ENCODE peak calls at places on chromosome 19, in four cellular contexts. G is IMR-90, T is heart left ventricle, K is pancreas. R is an unnamed sample. For H3K4me1, the result is how much of the 10 kb centered on the place peaks cover.

GRCh38 chr19:51971624-51972023 is 15.0 kb downstream of the ZNF350 start:
- DNase-seq in G (peak), K (no peak), T (no peak), R (no peak)

GRCh38 chr19:28065026-28065425 is 1147.9 kb downstream of the UQCRFS1 start:
- DNase-seq in K (no peak), T (no peak), G (no peak), R (no peak)

GRCh38 chr19:33797821-33798633 is 1.4 kb downstream of the KCTD15 start:
- DNase-seq in K (peak), G (peak), T (peak), R (no peak)

GRCh38 chr19:51783373-51783772 is 11.6 kb upstream of the FPR3 start:
- DNase-seq in G (no peak), K (no peak), T (no peak), R (no peak)

GRCh38 chr19:6556480-6556879 is 25.7 kb downstream of the TNFSF9 start:
- DNase-seq in T (no peak), G (no peak), K (no peak), R (no peak)

GRCh38 chr19:18349524-18350128 is 9.2 kb downstream of the PGPEP1 start:
- DNase-seq in T (peak), K (no peak), G (peak), R (no peak)

GRCh38 chr19:19405919-19406877 is 723 bp downstream of the GATAD2A start:
- DNase-seq in K (peak), T (peak), G (peak), R (peak)

GRCh38 chr19:14441041-14441938 is 8.2 kb downstream of the PKN1 start:
- DNase-seq in T (no peak), K (no peak), G (no peak), R (no peak)

GRCh38 chr19:53537126-53537522 is 821 bp upstream of the ZNF331 start:
- DNase-seq in K (no peak), G (no peak), T (no peak), R (no peak)

GRCh38 chr19:41018736-41019290 is 27.7 kb downstream of the CYP2B6 start:
- DNase-seq in G (no peak), K (no peak), T (no peak), R (no peak)

GRCh38 chr19:13427273-13428051 is 78.8 kb downstream of the CACNA1A start:
- DNase-seq in T (no peak), K (no peak), G (no peak), R (no peak)

GRCh38 chr19:13429563-13429962 is 76.7 kb downstream of the CACNA1A start:
- DNase-seq in K (no peak), T (no peak), G (peak), R (no peak)

GRCh38 chr19:13436352-13436751 is 69.9 kb downstream of the CACNA1A start:
- DNase-seq in K (no peak), T (no peak), G (no peak), R (no peak)

GRCh38 chr19:13428352-13428751 is 77.9 kb downstream of the CACNA1A start:
- DNase-seq in K (no peak), T (no peak), G (peak), R (no peak)

GRCh38 chr19:13430790-13431582 is 75.3 kb downstream of the CACNA1A start:
- DNase-seq in G (peak), T (peak), K (peak), R (peak)
- TF ChIP-seq CTCF in G (peak), T (peak), K (peak), R (peak)

DNA sequence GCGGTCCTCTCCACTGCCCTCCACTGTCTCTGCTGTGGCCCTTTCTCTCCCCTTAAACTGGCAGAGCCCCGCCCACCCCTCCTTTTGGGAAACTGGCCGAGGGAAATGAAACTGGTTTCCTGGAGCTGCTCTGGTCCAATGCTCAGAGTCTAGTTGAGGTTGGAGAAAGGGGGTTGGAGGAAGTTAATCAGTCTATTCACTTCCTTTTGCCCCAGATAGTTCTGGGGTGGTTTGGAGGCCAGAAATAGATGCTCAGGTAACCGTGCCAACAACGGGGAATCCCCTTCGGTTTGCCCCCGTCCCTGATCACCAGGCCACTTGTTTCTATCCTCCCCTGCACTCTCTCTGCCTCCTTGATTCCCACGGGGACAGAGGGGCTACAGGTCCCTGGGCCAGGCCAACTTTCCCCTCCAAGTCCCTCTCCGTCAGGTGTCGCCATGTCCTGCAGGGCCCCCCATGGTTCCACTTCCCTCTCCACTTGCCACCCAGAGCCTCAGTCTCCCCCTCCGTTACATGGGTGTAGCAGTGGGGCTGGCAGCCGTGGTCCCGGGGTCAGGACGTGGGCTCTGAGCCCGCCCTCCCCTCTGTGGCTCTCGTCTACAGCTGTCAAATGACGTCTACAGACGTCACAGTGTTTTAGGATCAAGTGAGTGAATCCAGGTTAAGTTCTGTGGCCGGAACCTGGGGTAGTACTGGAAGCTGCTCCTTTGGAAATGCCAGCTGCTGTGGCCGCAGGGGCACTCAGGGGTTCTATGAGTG is at the start of gene IL4I1:
- DNase-seq in K (no peak), G (peak), T (peak), R (peak)
- H3K4me1 ChIP-seq in K (under half), G (under half), T (under half), R (under half)

GRCh38 chr19:8513687-8514504 is at the start of gene ZNF414:
- DNase-seq in T (peak), G (peak), K (peak), R (peak)

GRCh38 chr19:8510589-8511115 is 3.3 kb downstream of the ZNF414 start:
- DNase-seq in G (no peak), T (no peak), K (no peak), R (no peak)

GRCh38 chr19:8512115-8512967 is 1.6 kb downstream of the ZNF414 start:
- DNase-seq in T (no peak), G (no peak), K (no peak), R (no peak)

GRCh38 chr19:8512991-8513686 is 828 bp downstream of the ZNF414 start:
- DNase-seq in G (no peak), T (no peak), K (no peak), R (no peak)

GRCh38 chr19:8511573-8512101 is 2.3 kb downstream of the ZNF414 start:
- DNase-seq in T (no peak), G (no peak), K (no peak), R (no peak)
- TF ChIP-seq CTCF in T (no peak), G (no peak), K (no peak), R (no peak)

GRCh38 chr19:43747557-43748204 is 7.1 kb downstream of the SMG9 start:
- DNase-seq in T (no peak), G (no peak), K (no peak), R (no peak)
- H3K4me1 ChIP-seq in T (under half), G (under half), K (under half), R (under half)

GRCh38 chr19:280541-281007 is 10.6 kb downstream of the PLPP2 start:
- DNase-seq in G (no peak), K (no peak), T (no peak), R (no peak)

GRCh38 chr19:282501-282900 is 8.7 kb downstream of the PLPP2 start:
- DNase-seq in G (no peak), K (no peak), T (no peak), R (no peak)

GRCh38 chr19:281156-281853 is 9.9 kb downstream of the PLPP2 start:
- DNase-seq in T (no peak), K (no peak), G (no peak), R (no peak)

GRCh38 chr19:283395-283794 is 7.8 kb downstream of the PLPP2 start:
- DNase-seq in T (no peak), K (no peak), G (no peak), R (no peak)

DNA sequence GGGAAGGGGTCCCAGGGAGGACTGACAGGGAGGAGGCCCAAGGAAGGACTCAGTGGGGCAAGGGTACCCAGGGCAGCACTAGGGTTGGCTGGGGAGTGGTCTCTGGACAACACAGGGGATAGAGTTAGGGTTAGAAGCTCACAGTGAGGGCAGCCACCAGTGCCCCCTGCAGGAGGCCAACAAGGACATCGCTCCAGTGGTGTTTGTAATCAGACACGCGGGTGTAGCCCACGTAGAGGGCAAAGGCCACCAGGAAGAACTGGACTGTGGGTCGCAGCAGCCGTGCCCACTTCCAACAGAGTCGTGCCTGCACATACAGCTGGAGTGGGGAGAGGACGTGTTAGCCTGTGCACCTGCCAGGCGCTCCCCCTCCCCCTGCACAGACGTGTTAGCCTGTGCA is 9.2 kb downstream of the PLPP2 start:
- DNase-seq in K (no peak), T (no peak), G (no peak), R (no peak)
- TF ChIP-seq CTCF in K (no peak), T (no peak), G (no peak), R (no peak)

GRCh38 chr19:45138303-45138751 is 22.5 kb downstream of the NKPD1 start:
- DNase-seq in K (no peak), T (no peak), G (no peak), R (no peak)

GRCh38 chr19:45136507-45137178 is 24.1 kb downstream of the NKPD1 start:
- DNase-seq in K (no peak), T (no peak), G (no peak), R (no peak)

GRCh38 chr19:45137179-45137761 is 23.5 kb downstream of the NKPD1 start:
- DNase-seq in G (no peak), K (no peak), T (peak), R (no peak)

GRCh38 chr19:45133661-45134060 is 27.1 kb downstream of the NKPD1 start:
- DNase-seq in K (no peak), T (no peak), G (no peak), R (no peak)

GRCh38 chr19:45135176-45135575 is 25.6 kb downstream of the NKPD1 start:
- DNase-seq in T (no peak), K (no peak), G (no peak), R (no peak)
- H3K4me1 ChIP-seq in T (under half), K (under half), G (under half), R (under half)

DNA sequence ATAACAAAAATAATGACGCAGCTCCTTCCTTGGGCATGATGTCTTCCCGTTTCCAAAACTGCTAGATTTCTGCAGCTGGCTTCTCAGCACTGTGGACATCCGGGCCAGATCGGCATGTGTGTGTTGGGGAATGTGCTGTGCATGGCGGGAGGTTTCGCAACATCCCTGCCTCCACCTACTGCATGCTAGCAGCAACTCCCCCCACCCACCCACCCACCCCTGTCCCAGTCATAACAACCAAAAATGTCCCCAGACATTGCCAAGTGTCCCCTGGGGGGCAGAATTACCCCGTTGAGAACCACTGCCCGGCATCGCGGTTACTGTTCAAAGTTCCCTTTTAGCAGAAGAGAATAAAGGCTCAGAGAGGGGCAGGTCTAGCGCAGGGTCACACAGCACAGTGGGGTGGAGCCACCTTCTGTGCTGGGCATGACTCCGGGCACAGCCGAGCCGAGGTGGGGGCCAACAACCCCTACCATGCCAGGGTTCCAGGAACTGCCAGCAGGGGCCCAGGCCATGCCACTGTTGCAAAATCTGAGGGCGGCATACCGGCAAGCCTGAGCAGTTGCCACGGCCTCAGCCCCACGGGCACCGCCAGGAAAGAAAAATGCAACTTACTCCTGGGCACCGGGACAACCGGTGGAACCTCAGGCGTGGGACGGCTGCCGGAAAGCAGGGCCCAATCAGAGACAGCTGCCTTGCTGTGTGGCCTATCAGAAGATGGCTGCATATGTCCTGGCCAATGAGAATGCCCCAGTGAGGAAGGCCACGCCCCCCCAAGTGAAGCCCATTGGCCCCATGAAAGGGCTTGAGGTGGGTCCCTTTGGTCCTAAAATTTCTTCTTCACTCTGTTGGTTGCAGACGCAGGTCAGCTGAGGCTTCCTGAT is 22.5 kb upstream of the NFIC start:
- DNase-seq in G (peak), K (peak), T (peak), R (no peak)
- TF ChIP-seq CTCF in G (no peak), K (no peak), T (no peak), R (no peak)

GRCh38 chr19:30371157-30371845 is 883 bp upstream of the ZNF536 start:
- DNase-seq in T (no peak), K (no peak), G (no peak), R (no peak)

GRCh38 chr19:30367001-30367400 is 5.2 kb upstream of the ZNF536 start:
- DNase-seq in T (no peak), G (no peak), K (no peak), R (no peak)

GRCh38 chr19:30371960-30372824 is at the start of gene ZNF536:
- DNase-seq in G (no peak), K (no peak), T (no peak), R (no peak)

GRCh38 chr19:30367421-30367820 is 4.8 kb upstream of the ZNF536 start:
- DNase-seq in K (no peak), T (no peak), G (no peak), R (no peak)

DNA sequence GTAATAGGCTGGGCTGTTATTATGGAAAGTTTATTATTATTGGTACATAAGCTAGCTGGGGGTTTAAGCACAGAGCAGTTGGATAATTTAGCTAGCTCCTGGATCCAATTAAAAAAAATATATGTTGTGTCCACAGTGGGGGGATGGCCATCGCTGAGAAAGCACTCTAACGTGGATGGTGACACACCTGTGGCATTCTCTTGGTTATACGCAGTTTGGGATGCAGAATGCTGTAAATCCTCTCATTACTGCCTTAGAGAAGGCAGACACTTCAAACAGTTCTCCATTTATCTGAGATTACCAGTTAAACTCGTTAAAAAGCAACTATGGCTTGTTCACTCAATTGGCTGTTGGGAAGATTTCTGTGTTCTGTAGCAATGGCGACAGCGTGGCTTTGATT is 2.4 kb upstream of the ZNF536 start:
- DNase-seq in T (no peak), K (no peak), G (no peak), R (no peak)
- H3K4me1 ChIP-seq in T (under half), K (under half), G (under half), R (under half)

GRCh38 chr19:46431824-46432223 is 3.1 kb upstream of the PNMA8C start:
- DNase-seq in G (no peak), T (no peak), K (no peak), R (no peak)
- TF ChIP-seq CTCF in G (no peak), T (no peak), K (no peak), R (no peak)

R was measured in CD8-positive, alpha-beta T cell.